ENCODE peak calls at places on chromosomes 11 and 22, in four cellular contexts. P is fibroblast of villous mesenchyme, C is kidney epithelial cell, Y is psoas muscle. U is an unnamed sample.

GRCh38 chr11:124640660-124641059 is 18.0 kb downstream of the TBRG1 start:
- DNase-seq in P (no peak), C (no peak), Y (no peak), U (no peak)

GRCh38 chr22:20530368-20531153 is 23.2 kb downstream of the MED15 start:
- DNase-seq in P (peak; percentile 75), C (no peak), Y (peak; percentile 71), U (no peak)

GRCh38 chr11:16052750-16053149 is 303.6 kb downstream of the SOX6 start:
- DNase-seq in P (no peak), C (no peak), Y (no peak), U (no peak)

GRCh38 chr11:17649261-17649660 is 70.1 kb upstream of the MYOD1 start:
- DNase-seq in P (no peak), C (no peak), Y (no peak), U (no peak)

GRCh38 chr11:134224710-134225662 is 515 bp downstream of the VPS26B start:
- DNase-seq in P (peak; percentile 35), C (no peak), Y (peak; percentile 80), U (peak; percentile 49)

GRCh38 chr22:40605676-40606250 is 30.8 kb downstream of the MRTFA start:
- DNase-seq in P (peak; percentile 39), C (no peak), Y (no peak), U (no peak)

GRCh38 chr11:10454902-10455631 is at the start of gene AMPD3:
- DNase-seq in P (peak; percentile 96), C (peak; percentile 90), Y (peak; percentile 88), U (peak; percentile 23)

GRCh38 chr11:3052109-3052479 is 5.1 kb downstream of the CARS1 start:
- DNase-seq in P (no peak), C (no peak), Y (no peak), U (no peak)

GRCh38 chr22:48442663-48443062 is 1385.0 kb downstream of the BRD1 start:
- DNase-seq in P (no peak), C (no peak), Y (no peak), U (no peak)

GRCh38 chr22:35972559-35972958 is 56.1 kb downstream of the RBFOX2 start:
- DNase-seq in P (peak; percentile 62), C (no peak), Y (no peak), U (no peak)

GRCh38 chr22:28171713-28172112 is 252.7 kb upstream of the PITPNB start:
- DNase-seq in P (no peak), C (no peak), Y (no peak), U (no peak)

GRCh38 chr11:10348650-10349280 is 43.9 kb downstream of the ADM start:
- DNase-seq in P (peak; percentile 81), C (peak; percentile 74), Y (no peak), U (no peak)

GRCh38 chr11:62148271-62148980 is 24.6 kb downstream of the INCENP start:
- DNase-seq in P (no peak), C (no peak), Y (no peak), U (no peak)

GRCh38 chr11:69541001-69541285 is 59.5 kb downstream of the LINC01488 start:
- DNase-seq in P (no peak), C (no peak), Y (no peak), U (no peak)

GRCh38 chr11:57085604-57086003 is 96.1 kb upstream of the LRRC55 start:
- DNase-seq in P (no peak), C (no peak), Y (no peak), U (no peak)

GRCh38 chr11:8040921-8041285 is 40.1 kb upstream of the TUB start:
- DNase-seq in P (no peak), C (no peak), Y (no peak), U (no peak)
- TF ChIP-seq CTCF in P (no peak), C (no peak), Y (no peak), U (no peak)

GRCh38 chr11:76347391-76347790 is 33.5 kb downstream of the THAP12 start:
- DNase-seq in P (peak; percentile 14), C (no peak), Y (no peak), U (no peak)
- TF ChIP-seq CTCF in P (no peak), C (no peak), Y (no peak), U (no peak)

GRCh38 chr11:94599510-94599909 is 32.3 kb downstream of the PIWIL4 start:
- DNase-seq in P (no peak), C (no peak), Y (no peak), U (no peak)

GRCh38 chr11:94604496-94604895 is 37.3 kb downstream of the PIWIL4 start:
- DNase-seq in P (no peak), C (no peak), Y (no peak), U (no peak)

GRCh38 chr11:94597896-94598295 is 30.7 kb downstream of the PIWIL4 start:
- DNase-seq in P (peak; percentile 23), C (no peak), Y (no peak), U (no peak)

GRCh38 chr11:94603587-94603986 is 36.4 kb downstream of the PIWIL4 start:
- DNase-seq in P (no peak), C (no peak), Y (no peak), U (no peak)

GRCh38 chr11:94602430-94603372 is 35.5 kb downstream of the PIWIL4 start:
- DNase-seq in P (peak; percentile 83), C (peak; percentile 82), Y (peak; percentile 68), U (no peak)
- TF ChIP-seq CTCF in P (peak; percentile 26), C (peak; percentile 52), Y (peak; percentile 59), U (no peak)

GRCh38 chr11:73521621-73522020 is 76.3 kb downstream of the FAM168A start:
- DNase-seq in P (no peak), C (peak; percentile 16), Y (no peak), U (peak; percentile 6)

GRCh38 chr11:73520358-73521061 is 77.4 kb downstream of the FAM168A start:
- DNase-seq in P (no peak), C (no peak), Y (no peak), U (no peak)

GRCh38 chr11:73518195-73518594 is 79.7 kb downstream of the FAM168A start:
- DNase-seq in P (no peak), C (no peak), Y (no peak), U (no peak)

GRCh38 chr11:73516080-73516479 is 81.8 kb downstream of the FAM168A start:
- DNase-seq in P (no peak), C (no peak), Y (no peak), U (no peak)

DNA sequence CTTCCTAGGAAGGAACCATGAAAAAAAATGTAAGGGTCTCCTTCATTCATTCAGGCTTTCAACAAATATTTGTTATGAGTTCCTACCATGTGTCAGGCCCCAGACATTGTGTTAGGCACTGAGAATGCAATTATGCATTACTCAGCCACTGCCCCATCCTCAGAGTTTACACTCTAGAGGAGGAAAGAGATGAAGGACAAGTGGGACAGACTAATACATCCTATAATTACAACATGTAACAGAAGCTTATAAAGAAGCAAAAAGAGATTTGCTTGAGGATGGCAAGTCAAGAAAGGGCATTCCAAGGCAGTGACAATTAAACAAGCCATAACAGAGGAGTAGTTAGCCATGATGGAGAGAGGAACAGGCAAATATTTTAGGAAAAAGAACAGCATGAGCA is 78.6 kb downstream of the FAM168A start:
- DNase-seq in P (no peak), C (no peak), Y (no peak), U (no peak)
- TF ChIP-seq CTCF in P (no peak), C (no peak), Y (no peak), U (no peak)

GRCh38 chr22:38789606-38790005 is 4.3 kb downstream of the DNAL4 start:
- DNase-seq in P (no peak), C (no peak), Y (no peak), U (no peak)

GRCh38 chr22:38795569-38795968 is 1.6 kb upstream of the DNAL4 start:
- DNase-seq in P (no peak), C (no peak), Y (no peak), U (no peak)

GRCh38 chr22:38793721-38794466 is at the start of gene DNAL4:
- DNase-seq in P (peak; percentile 99), C (peak; percentile 97), Y (peak; percentile 96), U (peak; percentile 91)

GRCh38 chr22:38796262-38796957 is 2.5 kb upstream of the DNAL4 start:
- DNase-seq in P (no peak), C (no peak), Y (no peak), U (no peak)

DNA sequence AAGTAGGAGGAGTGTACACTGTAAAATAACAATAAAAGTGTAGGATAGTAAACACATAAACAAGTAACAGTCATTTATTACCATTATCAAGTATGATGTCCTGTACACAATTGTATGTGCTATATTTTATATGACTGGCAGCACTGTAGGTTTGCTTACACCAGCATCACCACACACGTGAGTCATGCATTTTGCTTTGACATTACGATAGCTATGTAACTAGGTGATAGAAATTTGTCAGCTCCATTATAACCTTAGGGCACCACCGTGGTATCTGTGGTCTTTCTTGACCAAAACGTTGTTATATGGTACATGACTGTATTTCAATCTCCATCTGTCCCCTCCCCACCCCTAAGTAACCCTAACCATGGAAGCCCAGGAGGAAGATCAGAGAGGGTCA is 1.1 kb downstream of the DNAL4 start:
- DNase-seq in P (no peak), C (no peak), Y (no peak), U (no peak)
- TF ChIP-seq CTCF in P (no peak), C (no peak), Y (no peak), U (no peak)

DNA sequence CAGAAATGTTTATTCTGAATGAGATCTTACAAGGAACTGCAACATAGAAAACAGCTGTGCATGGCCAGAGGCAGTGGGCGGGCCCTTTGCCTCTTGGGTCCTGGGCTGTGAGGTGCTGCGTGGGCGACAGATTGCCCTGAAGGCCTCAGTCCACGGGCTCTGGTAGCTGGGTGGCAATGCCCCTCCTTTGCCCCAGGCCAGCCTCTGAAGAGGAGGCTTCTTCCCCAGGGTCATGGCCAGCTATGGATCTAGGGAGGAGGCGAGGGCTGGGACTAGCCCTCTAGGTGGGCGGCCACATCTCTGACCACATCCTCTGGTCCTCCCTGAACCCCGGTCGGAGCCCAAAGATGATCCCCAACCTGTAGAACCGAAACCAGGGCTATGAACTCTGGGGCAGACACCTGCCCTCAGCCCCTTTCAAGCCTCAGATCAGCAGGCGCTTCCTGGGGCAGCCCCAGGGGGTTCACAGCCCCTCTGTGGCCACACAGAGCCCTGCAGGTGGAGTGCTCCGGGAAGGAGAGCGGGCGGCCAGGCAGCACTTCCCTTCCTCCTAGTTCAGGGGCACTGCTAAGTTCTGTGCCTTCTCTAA is 6.6 kb upstream of the CDC42BPG start:
- DNase-seq in P (peak; percentile 61), C (no peak), Y (no peak), U (no peak)
- TF ChIP-seq CTCF in P (no peak), C (no peak), Y (no peak), U (no peak)

DNA sequence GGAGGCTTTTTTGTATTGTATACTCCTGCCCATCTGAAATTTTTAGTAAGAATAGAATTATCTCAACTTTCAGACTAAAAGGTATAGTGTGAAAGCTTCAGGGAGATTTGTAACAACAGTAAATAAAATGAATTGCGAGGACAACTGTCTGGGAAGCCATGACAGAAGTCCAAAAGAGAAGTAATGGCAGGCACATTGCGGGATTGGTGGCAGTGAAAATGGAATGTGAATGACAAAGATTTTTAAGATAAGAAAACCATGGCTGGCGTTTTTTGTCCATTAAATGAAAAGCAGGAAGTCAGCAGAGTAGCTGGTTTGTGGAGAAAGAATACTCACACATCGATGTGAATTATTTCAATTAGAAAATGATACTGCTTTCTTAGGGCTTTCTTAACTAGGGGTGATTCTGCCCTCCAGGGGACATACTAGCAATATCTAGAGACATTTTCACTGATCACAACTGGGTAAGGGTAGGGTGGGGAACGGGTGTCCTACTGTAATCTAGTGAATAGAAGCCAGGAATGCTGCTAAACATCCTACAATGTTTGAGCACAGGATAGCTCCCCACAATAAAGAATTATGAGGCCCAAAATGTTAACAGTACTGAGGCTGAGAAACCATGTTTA is 1.6 kb downstream of the NPAT start:
- DNase-seq in P (peak; percentile 22), C (no peak), Y (no peak), U (no peak)
- TF ChIP-seq CTCF in P (peak; percentile 7), C (no peak), Y (no peak), U (no peak)